ENCODE peak calls at places on chromosomes 3 and 15, in eight cellular contexts. P is ascending aorta; R is activated T-cell treated with anti-CD3 and anti-CD28 coated beads for 1 hour; W is activated naive CD4-positive, alpha-beta T cell; U is fibroblast of mammary gland; B is caudate nucleus; O is HTR-8/SVneo; A is adrenal gland. G is an unnamed sample.

GRCh38 chr3:102530443-102531195 is 95.8 kb downstream of the ZPLD1 start:
- DNase-seq in P (no peak), R (no peak), W (no peak), U (peak; percentile 36), B (no peak), O (peak; percentile 19), A (no peak), G (no peak)

GRCh38 chr3:134353171-134353825 is 20.9 kb downstream of the AMOTL2 start:
- DNase-seq in P (no peak), R (no peak), W (no peak), U (no peak), B (no peak), O (no peak), A (no peak), G (peak; percentile 37)

GRCh38 chr3:68032219-68032618 is 377.8 kb upstream of the SUCLG2 start:
- DNase-seq in P (no peak), R (no peak), W (no peak), U (no peak), B (no peak), O (no peak), A (no peak), G (no peak)

GRCh38 chr3:195613468-195614069 is 29.8 kb upstream of the APOD start:
- DNase-seq in P (no peak), R (no peak), W (no peak), U (peak; percentile 29), B (no peak), O (no peak), A (no peak), G (no peak)

GRCh38 chr3:177135841-177136492 is 61.3 kb downstream of the TBL1XR1 start:
- DNase-seq in P (no peak), R (no peak), W (no peak), U (no peak), B (no peak), O (no peak), A (no peak), G (no peak)

GRCh38 chr3:171459942-171460225 is 321 bp downstream of the TNIK start:
- DNase-seq in P (no peak), R (no peak), W (no peak), U (peak; percentile 6), B (no peak), O (no peak), A (no peak), G (no peak)

GRCh38 chr3:45553469-45553974 is 41.0 kb upstream of the LIMD1 start:
- DNase-seq in P (no peak), R (no peak), W (no peak), U (peak; percentile 93), B (no peak), O (peak; percentile 28), A (peak; percentile 48), G (no peak)

GRCh38 chr3:131892331-131892730 is 142.5 kb downstream of the CPNE4 start:
- DNase-seq in P (no peak), R (no peak), W (no peak), U (no peak), B (no peak), O (no peak), A (no peak), G (no peak)

GRCh38 chr3:112739252-112739945 is 98.5 kb upstream of the CCDC80 start:
- DNase-seq in P (no peak), R (no peak), W (no peak), U (peak; percentile 42), B (no peak), O (no peak), A (no peak), G (no peak)

GRCh38 chr15:92029104-92029466 is 175.6 kb downstream of the SLCO3A1 start:
- DNase-seq in P (no peak), R (no peak), W (no peak), U (no peak), B (no peak), O (no peak), A (no peak), G (no peak)

GRCh38 chr3:115100172-115100571 is 46.9 kb downstream of the ZBTB20 start:
- DNase-seq in P (no peak), R (no peak), W (no peak), U (peak; percentile 61), B (peak; percentile 27), O (no peak), A (peak; percentile 23), G (no peak)

GRCh38 chr3:181755959-181756358 is 44.2 kb downstream of the SOX2 start:
- DNase-seq in P (no peak), R (no peak), W (no peak), U (no peak), B (no peak), O (no peak), A (no peak), G (no peak)

GRCh38 chr15:35596261-35596660 is 50.3 kb upstream of the DPH6 start:
- DNase-seq in P (no peak), R (no peak), W (no peak), U (peak; percentile 62), B (no peak), O (no peak), A (no peak), G (no peak)

GRCh38 chr3:184291044-184291737 is 7.8 kb upstream of the PSMD2 start:
- DNase-seq in P (no peak), R (no peak), W (no peak), U (no peak), B (no peak), O (no peak), A (no peak), G (no peak)

GRCh38 chr3:168249539-168250414 is 154.1 kb upstream of the GOLIM4 start:
- DNase-seq in P (no peak), R (no peak), W (no peak), U (peak; percentile 54), B (peak; percentile 70), O (peak; percentile 57), A (peak; percentile 59), G (peak; percentile 90)

GRCh38 chr3:46664188-46664970 is 29.1 kb downstream of the ALS2CL start:
- DNase-seq in P (no peak), R (no peak), W (no peak), U (no peak), B (no peak), O (no peak), A (no peak), G (peak; percentile 37)

GRCh38 chr15:42097018-42097417 is 2.7 kb upstream of the PLA2G4D start:
- DNase-seq in P (no peak), R (no peak), W (no peak), U (no peak), B (no peak), O (no peak), A (no peak), G (no peak)

GRCh38 chr3:52704611-52705437 is 767 bp downstream of the GLT8D1 start:
- DNase-seq in P (no peak), R (no peak), W (no peak), U (peak; percentile 28), B (no peak), O (peak; percentile 21), A (peak; percentile 65), G (no peak)

GRCh38 chr3:117563063-117563462 is 853.5 kb downstream of the TUSC7 start:
- DNase-seq in P (no peak), R (no peak), W (no peak), U (no peak), B (no peak), O (no peak), A (no peak), G (no peak)

GRCh38 chr15:55823699-55824098 is 80.7 kb upstream of the PRTG start:
- DNase-seq in P (no peak), R (no peak), W (no peak), U (peak; percentile 52), B (no peak), O (no peak), A (no peak), G (no peak)

GRCh38 chr15:80945605-80946004 is 44.0 kb downstream of the MESD start:
- DNase-seq in P (no peak), R (no peak), W (no peak), U (no peak), B (no peak), O (no peak), A (no peak), G (no peak)

GRCh38 chr3:74613566-74613965 is 893 bp downstream of the CNTN3 start:
- DNase-seq in P (no peak), R (no peak), W (no peak), U (no peak), B (no peak), O (no peak), A (no peak), G (no peak)

GRCh38 chr3:24680214-24680967 is 185.7 kb upstream of the THRB start:
- DNase-seq in P (no peak), R (peak; percentile 6), W (no peak), U (peak; percentile 51), B (peak; percentile 22), O (no peak), A (peak; percentile 72), G (peak; percentile 76)

GRCh38 chr3:95738045-95738444 is 1076.3 kb upstream of the EPHA6 start:
- DNase-seq in P (no peak), R (no peak), W (no peak), U (no peak), B (no peak), O (no peak), A (no peak), G (no peak)

GRCh38 chr15:41659855-41660234 is 360 bp upstream of the MGA start:
- DNase-seq in P (no peak), R (no peak), W (no peak), U (no peak), B (no peak), O (no peak), A (no peak), G (no peak)

GRCh38 chr3:29823233-29823632 is 542.4 kb downstream of the RBMS3 start:
- DNase-seq in P (no peak), R (no peak), W (no peak), U (no peak), B (no peak), O (no peak), A (no peak), G (no peak)

G was measured in upper lobe of right lung.